ENCODE peak calls at places on chromosomes 16 and 17, in five cellular contexts. F, E, J, V and T are unnamed samples.

GRCh38 chr16:1929105-1929504 is 10.9 kb upstream of the HS3ST6 start:
- DNase-seq in F (no peak), V (peak; percentile 48), E (peak; percentile 36), J (no peak), T (no peak)

GRCh38 chr17:6551356-6551755 is 5.0 kb downstream of the PITPNM3 start:
- DNase-seq in J (no peak), F (no peak), V (no peak), E (no peak), T (no peak)

GRCh38 chr17:41171881-41172280 is 3.9 kb upstream of the KRTAP4-3 start:
- DNase-seq in F (no peak), E (no peak), V (no peak), J (no peak), T (no peak)

GRCh38 chr17:56131431-56131830 is 21.8 kb upstream of the ANKFN1 start:
- DNase-seq in F (no peak), J (no peak), E (no peak), V (no peak), T (no peak)

GRCh38 chr16:27217256-27217655 is 13.9 kb downstream of the KDM8 start:
- DNase-seq in V (peak; percentile 57), E (no peak), F (no peak), J (no peak), T (no peak)

GRCh38 chr17:63102034-63102433 is 136.0 kb downstream of the TANC2 start:
- DNase-seq in E (no peak), V (no peak), J (no peak), F (no peak), T (no peak)

GRCh38 chr17:79192503-79193500 is 118.2 kb downstream of the ENGASE start:
- DNase-seq in V (peak; percentile 70), J (peak; percentile 48), E (no peak), F (no peak), T (peak; percentile 29)

GRCh38 chr17:73650617-73651200 is 6.5 kb upstream of the SDK2 start:
- DNase-seq in E (no peak), F (no peak), J (no peak), V (no peak), T (no peak)

GRCh38 chr16:49854227-49855203 is 1.4 kb downstream of the ZNF423 start:
- DNase-seq in V (no peak), E (peak; percentile 61), J (peak; percentile 56), F (no peak), T (peak; percentile 53)

DNA sequence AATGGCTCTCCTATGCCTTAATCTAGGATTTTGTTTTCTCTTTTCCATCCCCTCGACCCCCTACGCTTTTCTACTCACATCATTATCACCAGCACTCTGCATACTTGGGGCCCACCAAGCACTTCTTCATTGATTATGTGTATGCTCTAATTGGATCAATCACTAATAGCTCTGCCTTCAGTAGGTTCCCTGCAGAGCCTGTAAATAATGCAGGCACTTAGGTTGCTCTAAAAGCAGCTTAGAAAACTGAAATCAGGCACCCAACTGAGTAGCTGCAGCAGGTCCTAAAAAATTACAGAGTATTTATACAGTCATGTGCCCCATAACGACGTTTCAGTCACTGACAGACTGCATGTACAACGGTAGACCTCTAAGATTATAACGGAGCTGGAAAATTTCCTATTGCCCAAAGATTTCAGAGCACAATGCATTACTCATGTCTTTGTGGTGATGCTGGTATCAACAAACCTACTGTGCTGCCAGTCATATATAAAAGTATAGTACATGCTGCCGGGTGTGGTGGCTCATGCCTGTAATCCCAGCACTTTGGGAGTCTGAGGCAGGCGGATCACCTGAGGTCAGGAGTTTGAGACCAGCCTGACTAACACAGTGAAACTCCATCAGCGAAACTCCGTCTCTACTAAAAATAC is 280.4 kb downstream of the HS3ST3B1 start:
- DNase-seq in F (no peak), E (no peak), J (no peak), V (no peak), T (no peak)
- H3K4me1 ChIP-seq in F (no peaks in the 10 kb centered on the region), E (no peaks in the 10 kb centered on the region), J (no peaks in the 10 kb centered on the region), V (no peaks in the 10 kb centered on the region), T (no peaks in the 10 kb centered on the region)

GRCh38 chr16:81088836-81089235 is 7.4 kb downstream of the GCSH start:
- DNase-seq in J (no peak), F (no peak), V (no peak), E (no peak), T (no peak)
- H3K4me3 ChIP-seq in J (no peak overlapping the region), F (no peak overlapping the region), V (no peak overlapping the region), E (no peak overlapping the region), T (no peak overlapping the region)

GRCh38 chr16:15950167-15950854 is 895 bp downstream of the ABCC1 start:
- DNase-seq in J (no peak), E (peak; percentile 13), F (no peak), V (peak; percentile 76), T (no peak)

GRCh38 chr16:15950869-15951268 is 1.5 kb downstream of the ABCC1 start:
- DNase-seq in E (no peak), V (no peak), F (no peak), J (no peak), T (no peak)

GRCh38 chr16:15953477-15953876 is 4.1 kb downstream of the ABCC1 start:
- DNase-seq in J (no peak), E (no peak), F (no peak), V (no peak), T (no peak)

GRCh38 chr16:15952265-15952711 is 2.9 kb downstream of the ABCC1 start:
- DNase-seq in J (no peak), F (no peak), E (peak; percentile 25), V (no peak), T (no peak)

GRCh38 chr16:15951852-15952251 is 2.4 kb downstream of the ABCC1 start:
- DNase-seq in V (no peak), J (no peak), F (no peak), E (no peak), T (no peak)
- H3K4me1 ChIP-seq in V (peaks cover 27% of the 10 kb centered on the region), J (no peaks in the 10 kb centered on the region), F (peaks cover 49% of the 10 kb centered on the region), E (peaks cover 5% of the 10 kb centered on the region), T (peaks cover 49% of the 10 kb centered on the region)

DNA sequence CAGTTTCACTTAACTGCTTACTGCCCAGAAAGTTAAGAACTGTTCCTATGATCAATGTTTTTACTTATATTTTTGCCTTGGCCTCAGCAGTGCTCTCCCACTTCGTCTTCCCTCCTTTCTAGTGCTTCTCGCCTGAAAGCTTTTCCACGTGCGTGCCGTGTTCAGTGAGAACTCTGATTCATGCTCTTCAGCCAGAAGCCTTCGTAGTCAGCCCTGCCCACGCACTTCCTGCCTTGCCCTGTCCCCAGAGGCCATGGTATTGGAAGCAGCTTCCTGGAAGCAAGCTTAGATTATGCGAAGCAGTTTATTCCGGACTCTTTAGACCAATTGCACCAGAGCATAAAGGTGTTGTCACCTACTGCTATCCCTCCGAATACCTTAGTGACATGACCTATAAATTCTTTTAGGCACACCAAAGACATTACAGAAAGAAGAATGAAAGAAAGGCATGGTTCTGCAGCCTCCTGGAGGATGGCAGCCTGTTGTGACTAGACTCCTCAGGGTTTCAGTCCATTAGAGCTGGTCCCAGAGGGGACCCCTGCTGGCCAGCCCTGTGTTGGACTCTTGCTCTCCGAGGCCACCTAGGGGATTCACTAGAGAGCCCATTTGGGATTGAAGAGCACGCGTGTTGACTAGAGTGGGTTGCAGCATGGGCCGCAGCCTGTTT is 105.2 kb downstream of the RPTOR start:
- DNase-seq in V (peak; percentile 53), E (peak; percentile 85), F (peak; percentile 63), J (peak; percentile 61), T (peak; percentile 57)
- H3K4me3 ChIP-seq in V (no peak overlapping the region), E (no peak overlapping the region), F (no peak overlapping the region), J (no peak overlapping the region), T (peak overlapping the region; percentile 36)

GRCh38 chr16:66462912-66463311 is 35.8 kb downstream of the BEAN1 start:
- DNase-seq in E (no peak), V (no peak), J (no peak), F (no peak), T (no peak)
- H3K4me1 ChIP-seq in E (no peaks in the 10 kb centered on the region), V (no peaks in the 10 kb centered on the region), J (no peaks in the 10 kb centered on the region), F (no peaks in the 10 kb centered on the region), T (no peaks in the 10 kb centered on the region)

DNA sequence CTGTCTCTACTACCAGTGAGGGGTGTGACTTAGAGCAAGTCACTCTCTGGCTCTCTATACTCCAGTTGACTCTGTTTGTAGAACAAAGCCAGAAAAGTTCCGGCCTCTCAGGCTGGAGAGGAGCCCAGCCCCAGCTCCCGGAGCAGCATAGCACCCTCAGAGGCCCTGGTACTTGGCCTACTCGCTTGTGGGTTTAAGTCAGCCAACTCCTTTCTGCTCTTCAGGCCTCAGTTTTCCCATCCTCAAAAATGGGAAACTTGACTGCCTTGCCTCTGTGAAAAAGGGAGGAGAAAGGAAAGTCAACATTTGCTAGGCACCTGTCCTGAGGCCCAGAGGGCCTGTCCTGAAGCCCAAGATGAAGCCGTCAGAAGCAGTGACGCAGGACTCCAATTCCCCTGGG is 1.1 kb downstream of the CHST6 start:
- DNase-seq in J (no peak), E (no peak), F (no peak), V (no peak), T (no peak)
- H3K4me3 ChIP-seq in J (peak overlapping the region; percentile 57), E (peak overlapping the region; percentile 11), F (peak overlapping the region; percentile 42), V (no peak overlapping the region), T (peak overlapping the region; percentile 63)

GRCh38 chr17:1972429-1973160 is 52.5 kb downstream of the RTN4RL1 start:
- DNase-seq in F (peak; percentile 68), J (no peak), E (peak; percentile 39), V (no peak), T (peak; percentile 27)
- H3K4me1 ChIP-seq in F (no peaks in the 10 kb centered on the region), J (no peaks in the 10 kb centered on the region), E (no peaks in the 10 kb centered on the region), V (no peaks in the 10 kb centered on the region), T (peaks cover 33% of the 10 kb centered on the region)

DNA sequence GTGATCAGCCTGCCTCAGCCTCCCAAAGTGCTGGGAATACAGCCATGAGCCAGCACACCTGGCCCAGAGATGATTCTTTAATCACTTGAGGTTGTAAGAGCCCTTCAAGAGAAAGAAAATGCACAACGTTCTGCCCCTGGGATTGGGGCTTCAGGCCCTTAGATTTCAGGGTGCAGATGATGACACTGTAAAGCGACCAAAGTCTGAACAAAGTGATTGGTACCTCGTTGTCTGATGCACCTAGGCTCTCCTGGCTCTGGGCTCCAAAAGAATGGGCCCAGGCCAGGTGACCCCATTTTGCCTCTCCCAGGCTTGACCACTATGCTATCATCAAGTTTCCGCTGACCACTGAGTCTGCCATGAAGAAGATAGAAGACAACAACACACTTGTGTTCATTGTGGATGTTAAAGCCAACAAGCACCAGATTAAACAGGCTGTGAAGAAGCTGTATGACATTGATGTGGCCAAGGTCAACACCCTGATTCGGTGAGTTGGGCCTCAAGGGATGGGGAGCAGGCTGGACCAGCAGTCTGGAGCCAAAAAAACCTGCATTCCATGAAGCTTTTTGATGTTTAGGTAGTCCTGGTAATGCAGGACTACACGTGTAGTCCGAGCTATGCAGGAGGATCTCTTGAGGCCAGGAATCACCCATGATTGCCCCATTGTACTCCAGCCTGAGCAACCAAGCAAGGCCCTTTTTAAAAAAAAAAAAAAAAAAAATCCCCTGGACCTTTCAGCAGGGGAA is 2.8 kb downstream of the RPL23A start:
- DNase-seq in J (no peak), V (no peak), F (no peak), E (no peak), T (no peak)
- H3K4me3 ChIP-seq in J (no peak overlapping the region), V (peak overlapping the region; percentile 95), F (peak overlapping the region; percentile 96), E (no peak overlapping the region), T (no peak overlapping the region)